ENCODE peak calls at places on chromosome 5, in five cellular contexts. X is H1, Q is GM12878, R is HepG2, F is K562. Z is an unnamed sample.

GRCh38 chr5:135073771-135074345 is 39.8 kb upstream of the PITX1 start:
- DNase-seq in X (no peak), Q (no peak), R (no peak), F (no peak), Z (no peak)

GRCh38 chr5:68652507-68652906 is 437.0 kb downstream of the PIK3R1 start:
- DNase-seq in X (no peak), Q (no peak), R (no peak), F (no peak), Z (no peak)

GRCh38 chr5:96645096-96645495 is 17.1 kb upstream of the CAST start:
- DNase-seq in X (no peak), Q (no peak), R (no peak), F (no peak), Z (no peak)

GRCh38 chr5:106522296-106522695 is 1148.4 kb downstream of the EFNA5 start:
- DNase-seq in X (no peak), Q (no peak), R (no peak), F (no peak), Z (no peak)

GRCh38 chr5:123755587-123756324 is 243.8 kb downstream of the CSNK1G3 start:
- DNase-seq in X (no peak), Q (no peak), R (no peak), F (no peak), Z (no peak)

GRCh38 chr5:93681432-93681831 is 60.0 kb downstream of the POU5F2 start:
- DNase-seq in X (no peak), Q (no peak), R (no peak), F (no peak), Z (no peak)

GRCh38 chr5:59654691-59655090 is 238.8 kb downstream of the PDE4D start:
- DNase-seq in X (no peak), Q (no peak), R (no peak), F (no peak), Z (no peak)

GRCh38 chr5:94218374-94218773 is 400.0 kb downstream of the KIAA0825 start:
- DNase-seq in X (no peak), Q (no peak), R (peak), F (no peak), Z (no peak)

GRCh38 chr5:122156724-122157325 is 27.5 kb downstream of the ZNF474 start:
- DNase-seq in X (no peak), Q (no peak), R (peak), F (no peak), Z (peak)

GRCh38 chr5:1933364-1934055 is 50.8 kb upstream of the IRX4 start:
- DNase-seq in X (no peak), Q (no peak), R (no peak), F (no peak), Z (peak)
- TF ChIP-seq ZNF274 in X (no peak), Q (no peak), R (no peak), F (no peak), Z (no peak)

GRCh38 chr5:107783551-107783950 is 112.8 kb upstream of the EFNA5 start:
- DNase-seq in X (no peak), Q (no peak), R (no peak), F (no peak), Z (no peak)
- TF ChIP-seq SP1 in X (no peak), Q (no peak), R (no peak), F (no peak), Z (no peak)

GRCh38 chr5:142298789-142299188 is 26.0 kb downstream of the SPRY4 start:
- DNase-seq in X (no peak), Q (no peak), R (no peak), F (no peak), Z (no peak)

GRCh38 chr5:142295960-142296860 is 28.6 kb downstream of the SPRY4 start:
- DNase-seq in X (no peak), Q (no peak), R (no peak), F (no peak), Z (no peak)

GRCh38 chr5:142293486-142293885 is 31.3 kb downstream of the SPRY4 start:
- DNase-seq in X (no peak), Q (no peak), R (peak), F (no peak), Z (no peak)

GRCh38 chr5:142295084-142295758 is 29.6 kb downstream of the SPRY4 start:
- DNase-seq in X (no peak), Q (no peak), R (no peak), F (no peak), Z (no peak)

DNA sequence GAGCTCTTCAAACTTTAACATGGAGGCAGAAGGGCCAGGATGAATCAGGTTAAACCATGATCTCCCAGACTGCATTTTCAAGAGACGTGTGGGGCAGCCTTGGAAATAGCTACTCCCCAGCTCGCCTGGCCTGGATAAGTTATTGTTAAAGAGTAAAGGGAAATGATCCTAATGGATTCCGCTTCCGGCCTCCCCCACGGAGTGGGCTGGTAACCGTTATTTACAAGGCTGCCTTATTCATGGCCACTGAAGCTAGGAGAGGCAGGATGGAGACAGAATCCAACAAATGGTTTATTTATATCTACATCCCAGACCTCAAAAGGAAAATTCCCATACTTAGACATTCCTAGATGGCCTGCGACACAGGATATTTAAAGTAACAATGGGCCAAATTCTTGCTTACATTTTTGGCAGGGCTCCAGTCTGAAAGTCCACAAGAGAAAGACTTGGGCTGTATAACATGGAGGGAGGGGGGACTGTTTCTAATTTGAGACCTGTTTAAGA is 27.9 kb downstream of the SPRY4 start:
- DNase-seq in X (no peak), Q (no peak), R (peak), F (no peak), Z (no peak)
- TF ChIP-seq ZNF274 in X (no peak), Q (no peak), R (no peak), F (no peak), Z (no peak)

GRCh38 chr5:171523781-171524180 is 104.3 kb downstream of the FGF18 start:
- DNase-seq in X (no peak), Q (no peak), R (no peak), F (no peak), Z (no peak)

GRCh38 chr5:171525086-171525485 is 105.6 kb downstream of the FGF18 start:
- DNase-seq in X (no peak), Q (no peak), R (no peak), F (no peak), Z (no peak)

GRCh38 chr5:171521219-171521633 is 101.8 kb downstream of the FGF18 start:
- DNase-seq in X (no peak), Q (no peak), R (no peak), F (no peak), Z (peak)

GRCh38 chr5:171521679-171522078 is 102.2 kb downstream of the FGF18 start:
- DNase-seq in X (no peak), Q (no peak), R (no peak), F (no peak), Z (no peak)

GRCh38 chr5:171524461-171524860 is 105.0 kb downstream of the FGF18 start:
- DNase-seq in X (no peak), Q (no peak), R (no peak), F (no peak), Z (no peak)
- TF ChIP-seq SP1 in X (no peak), Q (no peak), R (no peak), F (no peak), Z (no peak)

DNA sequence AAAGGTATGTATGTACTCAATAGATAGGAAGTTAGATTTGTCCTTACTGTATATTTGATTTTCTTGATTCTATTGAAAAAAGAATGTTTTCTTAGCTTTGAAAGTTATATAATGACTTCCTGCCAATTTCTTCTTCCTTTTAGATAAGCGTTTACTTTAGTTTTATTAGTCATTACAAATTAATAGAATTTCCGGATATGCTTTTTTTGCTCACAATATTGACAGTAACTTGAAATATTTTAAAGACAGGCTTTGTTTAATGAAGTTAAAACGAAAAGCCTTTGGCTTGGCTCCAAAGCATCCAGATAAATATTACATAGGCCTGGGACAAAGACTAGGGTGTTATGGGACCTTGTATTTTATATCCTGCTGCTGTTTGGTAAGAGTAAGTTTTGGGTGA is 49.5 kb downstream of the CWC27 start:
- DNase-seq in X (no peak), Q (no peak), R (peak), F (no peak), Z (no peak)
- TF ChIP-seq ZNF274 in X (no peak), Q (no peak), R (no peak), F (no peak), Z (no peak)

GRCh38 chr5:82298668-82299067 is 20.5 kb upstream of the RPS23 start:
- DNase-seq in X (no peak), Q (no peak), R (no peak), F (no peak), Z (no peak)

GRCh38 chr5:82295144-82295543 is 17.0 kb upstream of the RPS23 start:
- DNase-seq in X (no peak), Q (no peak), R (no peak), F (no peak), Z (no peak)

GRCh38 chr5:82296929-82297328 is 18.8 kb upstream of the RPS23 start:
- DNase-seq in X (no peak), Q (no peak), R (no peak), F (no peak), Z (no peak)

GRCh38 chr5:82297711-82298110 is 19.6 kb upstream of the RPS23 start:
- DNase-seq in X (no peak), Q (no peak), R (no peak), F (no peak), Z (no peak)

GRCh38 chr5:82295959-82296557 is 17.9 kb upstream of the RPS23 start:
- DNase-seq in X (no peak), Q (no peak), R (no peak), F (no peak), Z (no peak)
- TF ChIP-seq SP1 in X (no peak), Q (no peak), R (no peak), F (no peak), Z (no peak)

DNA sequence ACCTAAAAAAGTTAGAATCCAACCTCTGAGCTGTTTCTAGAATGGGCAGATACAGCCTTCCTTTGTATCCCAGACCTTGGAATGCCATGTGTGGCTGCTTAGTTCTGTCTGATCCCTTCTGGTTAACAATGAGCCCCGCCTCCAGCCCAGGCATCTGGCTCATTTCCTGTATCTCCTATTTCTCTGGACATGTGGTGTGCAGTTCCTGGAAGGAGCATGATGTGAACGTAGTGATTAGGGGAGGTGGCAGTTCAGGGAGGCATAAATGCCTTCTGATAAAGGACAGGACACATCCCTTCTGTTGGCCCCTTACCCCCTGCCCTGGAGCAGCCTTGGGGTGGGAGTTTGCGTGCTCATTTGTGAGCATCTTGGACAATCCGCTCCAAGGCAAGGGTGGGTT is 243.0 kb downstream of the ZSWIM6 start:
- DNase-seq in X (no peak), Q (no peak), R (no peak), F (peak), Z (no peak)
- TF ChIP-seq ZNF274 in X (no peak), Q (no peak), R (no peak), F (no peak), Z (no peak)

GRCh38 chr5:505946-506555 is 18.2 kb downstream of the SLC9A3 start:
- DNase-seq in X (no peak), Q (no peak), R (no peak), F (no peak), Z (no peak)

GRCh38 chr5:513216-514100 is 10.8 kb downstream of the SLC9A3 start:
- DNase-seq in X (no peak), Q (no peak), R (no peak), F (no peak), Z (no peak)

GRCh38 chr5:510521-510920 is 13.7 kb downstream of the SLC9A3 start:
- DNase-seq in X (no peak), Q (no peak), R (no peak), F (no peak), Z (no peak)

GRCh38 chr5:511476-511875 is 12.8 kb downstream of the SLC9A3 start:
- DNase-seq in X (no peak), Q (no peak), R (no peak), F (no peak), Z (no peak)

GRCh38 chr5:509632-510185 is 14.5 kb downstream of the SLC9A3 start:
- DNase-seq in X (no peak), Q (no peak), R (no peak), F (no peak), Z (no peak)
- TF ChIP-seq SP1 in X (no peak), Q (no peak), R (no peak), F (no peak), Z (no peak)

GRCh38 chr5:82274343-82275266 is 3.5 kb downstream of the RPS23 start:
- DNase-seq in X (no peak), Q (no peak), R (no peak), F (peak), Z (no peak)
- TF ChIP-seq ZNF274 in X (no peak), Q (no peak), R (no peak), F (no peak), Z (no peak)

Z was measured in HCT116.